ENCODE peak calls at places on chromosomes 4 and X, in seven cellular contexts. V is neural crest cell; D is T-cell; E is HuH-7; T is upper lobe of left lung; A is stimulated activated naive CD4-positive, alpha-beta T cell; M is dermis microvascular lymphatic vessel endothelial cell. Y is an unnamed sample.

GRCh38 chr4:98601719-98602118 is 56.7 kb downstream of the TSPAN5 start:
- DNase-seq in T (no peak), V (no peak), A (no peak), D (no peak), M (no peak), E (no peak), Y (no peak)

GRCh38 chr4:127188847-127189246 is 443.9 kb upstream of the INTU start:
- DNase-seq in D (no peak), V (no peak), E (no peak), A (no peak), T (no peak), M (no peak), Y (no peak)

GRCh38 chr4:140968371-140968770 is 164.9 kb downstream of the RNF150 start:
- DNase-seq in V (no peak), D (no peak), T (no peak), M (no peak), E (no peak), A (no peak), Y (no peak)

GRCh38 chr4:66284991-66285451 is 614.7 kb upstream of the EPHA5 start:
- DNase-seq in E (no peak), T (no peak), D (no peak), M (no peak), A (no peak), V (no peak), Y (no peak)

GRCh38 chrX:133933316-133933715 is 52.1 kb downstream of the GPC3 start:
- DNase-seq in A (no peak), T (no peak), M (no peak), D (no peak), E (no peak), V (no peak), Y (no peak)

GRCh38 chr4:125522992-125523391 is 208.2 kb downstream of the FAT4 start:
- DNase-seq in D (no peak), T (no peak), M (no peak), A (no peak), E (no peak), V (no peak), Y (no peak)

GRCh38 chr4:11597506-11597905 is 168.8 kb upstream of the HS3ST1 start:
- DNase-seq in M (no peak), T (no peak), E (no peak), D (no peak), A (no peak), V (no peak), Y (no peak)

GRCh38 chrX:111168314-111168713 is 72.3 kb downstream of the PAK3 start:
- DNase-seq in T (no peak), M (no peak), A (no peak), V (peak; percentile 2), D (no peak), E (peak; percentile 1), Y (peak; percentile 85)

GRCh38 chr4:69484011-69484410 is 11.7 kb downstream of the UGT2B4 start:
- DNase-seq in T (no peak), A (no peak), V (no peak), E (no peak), M (no peak), D (no peak), Y (no peak)